ENCODE peak calls at places on chromosomes 7 and 10, in ten cellular contexts. E is tibial artery; L is glutamatergic neuron; M is brain microvascular endothelial cell; W is AG04450; B is H9; F is CD4-positive, alpha-beta T cell; C is fibroblast of pulmonary artery; O is vagina; R is esophagus squamous epithelium. Z is an unnamed sample.

GRCh38 chr7:95297041-95297440 is 27.3 kb downstream of the PON1 start:
- DNase-seq in E (no peak), L (no peak), M (no peak), W (no peak), B (no peak), F (no peak), C (no peak), O (no peak), R (no peak), Z (no peak)

GRCh38 chr7:35605760-35606159 is 89.2 kb downstream of the HERPUD2 start:
- DNase-seq in E (no peak), L (no peak), M (peak), W (peak), B (no peak), F (no peak), C (peak), O (no peak), R (no peak), Z (no peak)

GRCh38 chr7:116341222-116341907 is 131.0 kb downstream of the TES start:
- DNase-seq in E (no peak), L (no peak), M (no peak), W (no peak), B (no peak), F (no peak), C (peak), O (no peak), R (no peak), Z (no peak)

GRCh38 chr7:668139-668871 is 58.2 kb upstream of the DNAAF5 start:
- DNase-seq in E (peak), L (no peak), M (peak), W (peak), B (no peak), F (no peak), C (peak), O (no peak), R (no peak), Z (no peak)

GRCh38 chr7:134056816-134057215 is 70.3 kb upstream of the LRGUK start:
- DNase-seq in E (no peak), L (no peak), M (no peak), W (no peak), B (no peak), F (no peak), C (no peak), O (no peak), R (no peak), Z (no peak)

GRCh38 chr10:88730864-88731263 is 24.8 kb downstream of the LIPK start:
- DNase-seq in E (no peak), L (no peak), M (no peak), W (no peak), B (no peak), F (no peak), C (no peak), O (no peak), R (no peak), Z (no peak)

GRCh38 chr10:67005981-67006380 is 80.1 kb downstream of the LRRTM3 start:
- DNase-seq in E (no peak), L (no peak), M (no peak), W (no peak), B (no peak), F (no peak), C (no peak), O (no peak), R (no peak), Z (no peak)

GRCh38 chr7:123314886-123315285 is 115.1 kb upstream of the SLC13A1 start:
- DNase-seq in E (no peak), L (no peak), M (no peak), W (no peak), B (no peak), F (no peak), C (no peak), O (no peak), R (no peak), Z (no peak)

GRCh38 chr10:128062837-128063563 is 63.2 kb downstream of the MKI67 start:
- DNase-seq in E (peak), L (no peak), M (no peak), W (no peak), B (no peak), F (peak), C (peak), O (no peak), R (no peak), Z (peak)

GRCh38 chr7:33932221-33932620 is 26.9 kb downstream of the BMPER start:
- DNase-seq in E (no peak), L (no peak), M (no peak), W (no peak), B (no peak), F (no peak), C (no peak), O (no peak), R (no peak), Z (no peak)

GRCh38 chr7:80515298-80515697 is 3.4 kb upstream of the GNAT3 start:
- DNase-seq in E (no peak), L (no peak), M (no peak), W (no peak), B (no peak), F (no peak), C (no peak), O (no peak), R (no peak), Z (no peak)

GRCh38 chr10:3735175-3735574 is 49.8 kb downstream of the KLF6 start:
- DNase-seq in E (no peak), L (no peak), M (no peak), W (no peak), B (peak), F (no peak), C (no peak), O (no peak), R (no peak), Z (no peak)

GRCh38 chr7:108066486-108066885 is 63.5 kb upstream of the LAMB1 start:
- DNase-seq in E (no peak), L (no peak), M (no peak), W (no peak), B (no peak), F (no peak), C (no peak), O (no peak), R (no peak), Z (no peak)

GRCh38 chr7:53656881-53657280 is 621.4 kb downstream of the POM121L12 start:
- DNase-seq in E (no peak), L (no peak), M (no peak), W (no peak), B (no peak), F (no peak), C (no peak), O (no peak), R (no peak), Z (no peak)

GRCh38 chr7:30469303-30469702 is 9.3 kb downstream of the NOD1 start:
- DNase-seq in E (peak), L (no peak), M (peak), W (peak), B (peak), F (no peak), C (peak), O (no peak), R (no peak), Z (no peak)

GRCh38 chr7:52107355-52107754 is 790.7 kb upstream of the COBL start:
- DNase-seq in E (no peak), L (no peak), M (no peak), W (no peak), B (peak), F (no peak), C (no peak), O (no peak), R (no peak), Z (no peak)

GRCh38 chr7:95102662-95103061 is 195.3 kb downstream of the PPP1R9A start:
- DNase-seq in E (no peak), L (no peak), M (peak), W (no peak), B (no peak), F (no peak), C (peak), O (no peak), R (no peak), Z (no peak)

GRCh38 chr7:74294191-74294998 is 5.2 kb downstream of the CLIP2 start:
- DNase-seq in E (no peak), L (peak), M (no peak), W (no peak), B (no peak), F (no peak), C (peak), O (no peak), R (no peak), Z (no peak)

GRCh38 chr10:100575781-100576635 is 40.3 kb downstream of the HIF1AN start:
- DNase-seq in E (no peak), L (no peak), M (no peak), W (no peak), B (peak), F (no peak), C (no peak), O (peak), R (no peak), Z (no peak)

GRCh38 chr7:46165281-46165680 is 244.2 kb upstream of the IGFBP3 start:
- DNase-seq in E (no peak), L (no peak), M (peak), W (no peak), B (no peak), F (no peak), C (peak), O (no peak), R (no peak), Z (no peak)

GRCh38 chr10:81414038-81414437 is 461.0 kb upstream of the NRG3 start:
- DNase-seq in E (no peak), L (peak), M (no peak), W (no peak), B (peak), F (no peak), C (no peak), O (no peak), R (no peak), Z (no peak)

GRCh38 chr10:101772895-101773761 is 2.8 kb downstream of the FGF8 start:
- DNase-seq in E (no peak), L (no peak), M (no peak), W (no peak), B (no peak), F (no peak), C (no peak), O (no peak), R (no peak), Z (no peak)

GRCh38 chr10:101066890-101067355 is 5.1 kb downstream of the KAZALD1 start:
- DNase-seq in E (no peak), L (peak), M (no peak), W (no peak), B (no peak), F (no peak), C (no peak), O (no peak), R (no peak), Z (no peak)

GRCh38 chr10:48516878-48517277 is 88.0 kb downstream of the ARHGAP22 start:
- DNase-seq in E (no peak), L (no peak), M (no peak), W (no peak), B (no peak), F (no peak), C (no peak), O (no peak), R (no peak), Z (no peak)

GRCh38 chr7:103989200-103989784 is at the start of gene RELN:
- DNase-seq in E (no peak), L (peak), M (peak), W (no peak), B (peak), F (no peak), C (peak), O (no peak), R (no peak), Z (no peak)

GRCh38 chr7:17681965-17682364 is 258.3 kb downstream of the SNX13 start:
- DNase-seq in E (no peak), L (no peak), M (no peak), W (no peak), B (no peak), F (no peak), C (peak), O (no peak), R (no peak), Z (no peak)

GRCh38 chr10:69474688-69475432 is 23.6 kb downstream of the TSPAN15 start:
- DNase-seq in E (peak), L (no peak), M (peak), W (no peak), B (no peak), F (no peak), C (peak), O (no peak), R (no peak), Z (no peak)

GRCh38 chr7:80463272-80463920 is 48.5 kb downstream of the GNAT3 start:
- DNase-seq in E (no peak), L (no peak), M (peak), W (no peak), B (no peak), F (no peak), C (peak), O (no peak), R (no peak), Z (no peak)

GRCh38 chr10:13105184-13105583 is 5.2 kb downstream of the OPTN start:
- DNase-seq in E (no peak), L (no peak), M (no peak), W (no peak), B (no peak), F (no peak), C (no peak), O (no peak), R (no peak), Z (no peak)

GRCh38 chr7:63931985-63932577 is 66.6 kb upstream of the ZNF722 start:
- DNase-seq in E (no peak), L (no peak), M (no peak), W (no peak), B (no peak), F (no peak), C (no peak), O (no peak), R (no peak), Z (no peak)

GRCh38 chr10:45420453-45421192 is 46.6 kb downstream of the ALOX5 start:
- DNase-seq in E (peak), L (no peak), M (no peak), W (peak), B (no peak), F (peak), C (peak), O (peak), R (peak), Z (peak)

GRCh38 chr10:10667466-10667865 is 350.2 kb upstream of the CELF2 start:
- DNase-seq in E (no peak), L (no peak), M (no peak), W (no peak), B (no peak), F (no peak), C (no peak), O (no peak), R (no peak), Z (no peak)

GRCh38 chr7:107638594-107638993 is 22.0 kb upstream of the SLC26A4 start:
- DNase-seq in E (no peak), L (no peak), M (no peak), W (no peak), B (no peak), F (no peak), C (no peak), O (no peak), R (no peak), Z (no peak)

GRCh38 chr10:8044908-8045727 is 9.4 kb upstream of the GATA3 start:
- DNase-seq in E (no peak), L (no peak), M (no peak), W (no peak), B (peak), F (no peak), C (no peak), O (peak), R (no peak), Z (no peak)

GRCh38 chr7:17849504-17849903 is 90.8 kb downstream of the SNX13 start:
- DNase-seq in E (no peak), L (no peak), M (peak), W (peak), B (no peak), F (no peak), C (peak), O (no peak), R (no peak), Z (no peak)

GRCh38 chr7:141737118-141737835 is 881 bp upstream of the SSBP1 start:
- DNase-seq in E (no peak), L (no peak), M (no peak), W (no peak), B (no peak), F (peak), C (peak), O (no peak), R (no peak), Z (no peak)

GRCh38 chr7:10708447-10708846 is 265.2 kb upstream of the PHF14 start:
- DNase-seq in E (no peak), L (peak), M (no peak), W (no peak), B (peak), F (no peak), C (no peak), O (no peak), R (no peak), Z (no peak)

DNA sequence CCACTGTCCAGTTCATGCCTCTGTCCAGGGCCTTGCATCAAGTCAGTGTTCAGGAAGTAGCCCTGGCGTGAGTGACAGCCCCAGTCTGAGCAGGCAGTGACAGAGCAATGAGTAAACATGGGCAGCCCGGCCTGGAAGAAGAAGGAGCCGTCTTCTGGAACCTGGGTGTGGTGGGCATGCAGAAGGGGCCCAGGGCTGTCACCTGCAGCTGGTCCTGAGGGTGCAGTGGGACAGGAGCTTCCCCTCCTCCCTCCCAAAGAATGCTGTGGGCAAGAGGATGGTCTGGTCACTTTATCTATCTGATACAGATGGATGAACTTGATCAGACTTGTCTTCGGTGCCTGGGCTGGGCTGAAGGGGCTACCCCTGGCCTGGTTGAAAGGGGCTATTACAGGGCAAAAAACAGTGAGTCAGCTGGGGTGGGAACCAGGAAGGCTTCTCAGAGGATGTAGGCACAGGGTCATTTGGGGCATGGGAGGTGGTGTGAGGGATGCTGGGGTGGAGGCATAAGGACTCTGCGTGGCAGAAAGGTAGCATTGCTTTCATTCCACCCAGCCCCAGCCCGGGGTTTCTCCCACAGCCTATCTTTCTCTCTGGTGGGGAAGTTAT is 42.7 kb upstream of the PPIF start:
- DNase-seq in E (no peak), L (no peak), M (no peak), W (no peak), B (no peak), F (no peak), C (no peak), O (no peak), R (no peak), Z (no peak)
- TF ChIP-seq CTCF in E (no peak), L (no peak), M (no peak), W (no peak), B (no peak), F (no peak), C (no peak), O (no peak), R (no peak), Z (no peak)

GRCh38 chr7:29430279-29430949 is 133.2 kb upstream of the PRR15 start:
- DNase-seq in E (no peak), L (no peak), M (no peak), W (no peak), B (no peak), F (no peak), C (no peak), O (no peak), R (no peak), Z (no peak)
- TF ChIP-seq CTCF in E (no peak), L (no peak), M (no peak), W (no peak), B (no peak), F (no peak), C (no peak), O (no peak), R (no peak), Z (no peak)

GRCh38 chr10:117537904-117538524 is 4.5 kb upstream of the EMX2 start:
- DNase-seq in E (no peak), L (peak), M (no peak), W (no peak), B (no peak), F (no peak), C (no peak), O (no peak), R (no peak), Z (no peak)

GRCh38 chr10:117536862-117537435 is 5.6 kb upstream of the EMX2 start:
- DNase-seq in E (no peak), L (peak), M (no peak), W (no peak), B (peak), F (no peak), C (no peak), O (no peak), R (no peak), Z (no peak)

GRCh38 chr10:117536359-117536861 is 6.1 kb upstream of the EMX2 start:
- DNase-seq in E (no peak), L (no peak), M (no peak), W (no peak), B (peak), F (no peak), C (no peak), O (no peak), R (no peak), Z (no peak)

GRCh38 chr10:117535752-117536358 is 6.7 kb upstream of the EMX2 start:
- DNase-seq in E (no peak), L (no peak), M (no peak), W (no peak), B (no peak), F (no peak), C (no peak), O (no peak), R (no peak), Z (no peak)

DNA sequence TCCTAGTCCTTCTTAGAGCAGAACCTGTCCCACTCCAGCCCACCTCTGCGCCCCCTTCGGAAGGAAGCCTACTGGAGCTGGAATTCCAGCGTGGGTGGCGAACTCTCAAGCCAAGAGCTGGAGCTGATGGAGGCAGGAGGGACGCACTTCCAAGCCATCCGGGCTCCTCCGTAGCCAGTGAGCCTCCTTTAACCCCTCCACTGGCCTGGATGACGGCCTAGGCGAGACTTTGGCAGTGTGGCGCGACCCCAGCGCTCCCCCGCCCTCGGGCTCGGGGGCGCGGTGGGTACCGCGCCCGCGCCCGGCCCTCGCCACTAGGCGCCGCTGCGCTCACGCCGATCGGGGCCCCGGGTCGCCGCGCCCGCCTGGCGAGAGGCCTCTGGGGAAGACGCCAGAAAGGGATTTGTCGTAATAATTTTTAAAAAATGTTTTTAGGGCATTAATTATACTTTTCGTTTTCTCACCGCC is 5.1 kb upstream of the EMX2 start:
- DNase-seq in E (no peak), L (peak), M (no peak), W (no peak), B (peak), F (peak), C (no peak), O (no peak), R (no peak), Z (no peak)
- TF ChIP-seq CTCF in E (peak), L (peak), M (peak), W (peak), B (peak), F (no peak), C (no peak), O (peak), R (peak), Z (no peak)

GRCh38 chr10:124403548-124403947 is 15.2 kb downstream of the OAT start:
- DNase-seq in E (no peak), L (no peak), M (peak), W (peak), B (peak), F (no peak), C (peak), O (no peak), R (no peak), Z (no peak)
- TF ChIP-seq CTCF in E (peak), L (peak), M (peak), W (peak), B (peak), F (peak), C (peak), O (peak), R (peak), Z (no peak)

DNA sequence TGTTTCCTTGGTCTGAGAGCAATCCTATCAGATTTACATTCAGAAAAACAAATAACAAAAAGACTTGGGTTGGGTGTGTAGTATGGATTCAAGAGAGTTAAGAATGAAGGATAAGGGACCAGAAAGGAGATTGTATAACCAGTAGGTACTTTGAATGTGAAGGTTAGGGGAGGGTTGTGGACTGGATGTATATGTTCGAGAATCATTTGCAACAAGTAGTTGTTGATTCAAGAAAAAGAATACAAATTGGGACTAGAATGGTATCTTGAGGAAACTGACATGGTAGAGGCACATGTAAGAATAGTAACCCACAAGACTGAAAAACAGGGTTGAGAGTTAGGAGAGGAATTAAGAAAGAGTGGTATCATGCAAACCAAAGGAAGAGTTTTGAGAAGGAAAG is 240.0 kb upstream of the PPP1R3A start:
- DNase-seq in E (no peak), L (no peak), M (no peak), W (no peak), B (no peak), F (no peak), C (no peak), O (no peak), R (no peak), Z (no peak)
- TF ChIP-seq CTCF in E (no peak), L (no peak), M (no peak), W (no peak), B (no peak), F (no peak), C (no peak), O (no peak), R (no peak), Z (no peak)